ENCODE peak calls at places on chromosomes 5 and 9, in nine cellular contexts. P, I, N, R, F, X, B, D and J are unnamed samples.

GRCh38 chr9:93254061-93254481 is 70.1 kb downstream of the WNK2 start:
- DNase-seq in B (no peak), P (no peak), D (no peak), F (no peak), R (peak), I (no peak), N (no peak), X (no peak), J (no peak)

GRCh38 chr5:175920506-175920865 is 47.6 kb downstream of the THOC3 start:
- DNase-seq in F (no peak), D (no peak), R (no peak), I (no peak), N (no peak), B (no peak), X (no peak), P (no peak), J (no peak)

GRCh38 chr5:140023611-140024191 is 19.4 kb downstream of the NRG2 start:
- DNase-seq in N (no peak), R (no peak), P (no peak), F (no peak), I (no peak), X (no peak), D (no peak), B (no peak), J (no peak)

GRCh38 chr9:95857122-95857521 is 18.4 kb upstream of the ERCC6L2 start:
- DNase-seq in X (no peak), P (peak), N (peak), I (no peak), D (peak), F (no peak), B (peak), R (no peak), J (no peak)

GRCh38 chr5:35194636-35195471 is 35.4 kb downstream of the PRLR start:
- DNase-seq in P (no peak), X (no peak), I (peak), R (no peak), D (peak), N (peak), B (no peak), F (no peak), J (no peak)

GRCh38 chr5:131814990-131815389 is 18.2 kb upstream of the FNIP1 start:
- DNase-seq in D (peak), N (no peak), F (no peak), P (peak), I (no peak), B (peak), X (peak), R (no peak), J (no peak)

GRCh38 chr5:127870914-127871313 is 167.7 kb downstream of the CCDC192 start:
- DNase-seq in R (peak), N (peak), F (peak), P (no peak), I (no peak), X (no peak), B (peak), D (no peak), J (no peak)

GRCh38 chr9:109817146-109817845 is 37.3 kb downstream of the PALM2AKAP2 start:
- DNase-seq in R (no peak), X (no peak), D (no peak), F (no peak), N (no peak), B (peak), I (no peak), P (no peak), J (no peak)

GRCh38 chr5:149857499-149857898 is 87.1 kb downstream of the PDE6A start:
- DNase-seq in D (peak), R (peak), B (peak), X (no peak), I (no peak), N (no peak), P (no peak), F (peak), J (no peak)

GRCh38 chr5:32578362-32578761 is 7.0 kb upstream of the SUB1 start:
- DNase-seq in D (no peak), R (no peak), I (no peak), B (no peak), N (no peak), P (no peak), X (no peak), F (no peak), J (no peak)

GRCh38 chr5:85000671-85001070 is 616.0 kb upstream of the EDIL3 start:
- DNase-seq in B (no peak), I (no peak), N (no peak), P (no peak), F (no peak), R (no peak), X (no peak), D (no peak), J (no peak)

GRCh38 chr5:124057161-124057814 is 545.3 kb downstream of the CSNK1G3 start:
- DNase-seq in R (peak), I (peak), N (peak), X (no peak), D (peak), B (no peak), F (peak), P (peak), J (no peak)

GRCh38 chr5:72160299-72160698 is 53.0 kb downstream of the MAP1B start:
- DNase-seq in B (peak), N (no peak), R (no peak), I (no peak), D (no peak), F (no peak), X (no peak), P (no peak), J (no peak)

GRCh38 chr5:53994148-53994547 is 316.2 kb downstream of the ARL15 start:
- DNase-seq in B (peak), X (peak), R (no peak), P (no peak), D (no peak), I (no peak), N (no peak), F (no peak), J (no peak)

GRCh38 chr9:121638399-121638798 is 13.0 kb upstream of the DAB2IP start:
- DNase-seq in N (no peak), X (no peak), B (no peak), R (no peak), P (no peak), D (no peak), I (no peak), F (no peak), J (no peak)

GRCh38 chr9:9078301-9078700 is 1278.7 kb upstream of the DMAC1 start:
- DNase-seq in R (no peak), X (no peak), N (no peak), P (no peak), B (no peak), D (no peak), F (no peak), I (no peak), J (no peak)

GRCh38 chr9:2299156-2299842 is 284.2 kb downstream of the SMARCA2 start:
- DNase-seq in P (peak), R (no peak), I (no peak), F (no peak), N (no peak), B (no peak), D (peak), X (no peak), J (no peak)

GRCh38 chr5:122356868-122357267 is 44.8 kb downstream of the SNCAIP start:
- DNase-seq in X (no peak), R (no peak), D (no peak), B (no peak), F (no peak), P (no peak), I (no peak), N (no peak), J (no peak)

GRCh38 chr5:88518131-88519016 is 249.7 kb upstream of the TMEM161B start:
- DNase-seq in R (no peak), D (no peak), P (no peak), B (no peak), X (no peak), F (no peak), I (no peak), N (peak), J (no peak)

GRCh38 chr5:110807174-110807573 is 68.4 kb downstream of the SLC25A46 start:
- DNase-seq in P (no peak), N (no peak), R (peak), D (peak), I (no peak), X (no peak), F (no peak), B (peak), J (no peak)

GRCh38 chr9:93098236-93098946 is 2.4 kb downstream of the CARD19 start:
- DNase-seq in R (peak), I (no peak), N (peak), D (peak), B (peak), F (peak), P (peak), X (peak), J (peak)

GRCh38 chr9:21070171-21070571 is 7.6 kb downstream of the IFNB1 start:
- DNase-seq in F (peak), D (peak), I (no peak), P (peak), N (no peak), B (peak), R (peak), X (peak), J (no peak)

GRCh38 chr9:134570151-134570621 is 71.4 kb upstream of the COL5A1 start:
- DNase-seq in I (no peak), N (no peak), X (no peak), D (peak), F (no peak), P (no peak), R (peak), B (no peak), J (no peak)

GRCh38 chr5:17182494-17182893 is 34.9 kb upstream of the BASP1 start:
- DNase-seq in R (no peak), F (no peak), N (no peak), X (no peak), B (no peak), I (no peak), D (no peak), P (no peak), J (no peak)

GRCh38 chr9:14312721-14313377 is 1.1 kb downstream of the NFIB start:
- DNase-seq in R (peak), X (no peak), D (peak), N (no peak), B (no peak), F (peak), I (no peak), P (no peak), J (no peak)

GRCh38 chr5:74946471-74946870 is 80.3 kb upstream of the FAM169A start:
- DNase-seq in F (no peak), R (no peak), P (no peak), B (no peak), I (no peak), D (no peak), X (no peak), N (no peak), J (no peak)

GRCh38 chr5:173944512-173944911 is 44.5 kb upstream of the C5orf47 start:
- DNase-seq in R (no peak), I (no peak), D (no peak), F (no peak), P (no peak), X (no peak), B (no peak), N (no peak), J (no peak)

GRCh38 chr9:98037362-98037761 is 19.2 kb upstream of the NANS start:
- DNase-seq in F (peak), N (no peak), I (no peak), P (peak), X (no peak), R (no peak), B (peak), D (no peak), J (no peak)

GRCh38 chr5:62732677-62733121 is 154.1 kb downstream of the LRRC70 start:
- DNase-seq in I (no peak), X (no peak), R (no peak), N (no peak), F (no peak), D (peak), B (peak), P (no peak), J (no peak)

GRCh38 chr5:77586101-77586500 is 52.4 kb downstream of the OTP start:
- DNase-seq in I (no peak), N (no peak), R (no peak), B (no peak), X (no peak), F (no peak), P (no peak), D (no peak), J (no peak)

GRCh38 chr5:77590347-77590746 is 48.2 kb downstream of the OTP start:
- DNase-seq in X (no peak), F (no peak), I (no peak), D (no peak), N (peak), B (no peak), P (no peak), R (no peak), J (no peak)

DNA sequence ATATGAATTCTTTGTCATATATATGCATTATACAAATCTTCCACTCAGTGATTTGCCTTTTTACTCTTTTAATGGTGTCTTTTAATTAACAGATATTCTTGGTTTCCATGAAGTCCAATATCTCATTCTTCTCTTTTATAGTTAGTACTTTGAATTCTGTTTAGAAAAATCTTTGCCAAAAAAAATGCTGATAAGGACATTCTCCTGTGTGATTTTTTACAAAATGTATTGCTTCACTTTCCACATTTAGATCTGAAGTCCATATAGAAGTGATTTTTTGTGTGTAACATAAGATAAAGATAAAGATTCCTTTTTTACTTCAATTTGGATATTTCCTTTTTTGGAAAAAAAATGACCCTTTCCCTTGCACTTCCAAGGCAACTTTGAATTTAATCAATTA is 50.3 kb downstream of the OTP start:
- DNase-seq in X (no peak), I (no peak), D (no peak), P (no peak), F (no peak), N (no peak), R (no peak), B (no peak), J (no peak)
- TF ChIP-seq CTCF in X (no peak), I (no peak), D (no peak), P (no peak), F (no peak), N (no peak), R (no peak), B (no peak), J (no peak)

GRCh38 chr5:125411163-125412050 is 665.0 kb upstream of the ZNF608 start:
- DNase-seq in P (no peak), N (peak), F (no peak), X (no peak), I (peak), B (peak), R (peak), D (peak), J (no peak)
- H3K4me3 ChIP-seq in P (no peak), N (peak), F (peak), X (no peak), I (peak), B (peak), R (peak), D (no peak), J (no peak)

DNA sequence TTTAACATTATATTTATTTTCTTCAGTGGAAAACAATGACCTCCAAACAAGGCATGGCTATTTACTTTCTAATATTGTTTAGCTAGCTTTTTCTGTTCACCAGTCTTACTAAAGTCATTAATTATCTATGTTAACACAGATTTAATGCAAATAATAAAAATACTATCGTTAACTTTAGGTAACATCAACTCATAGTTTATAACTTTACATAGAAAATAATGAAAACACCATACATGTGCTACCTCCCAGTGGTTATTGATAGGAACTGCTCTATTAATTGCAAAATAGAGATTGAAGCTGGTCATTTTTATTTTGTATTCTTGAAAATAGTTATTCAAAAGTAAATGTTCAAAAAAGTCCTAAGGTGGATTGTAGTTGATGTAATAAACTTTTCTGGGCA is 78.3 kb upstream of the HCN1 start:
- DNase-seq in N (no peak), R (no peak), F (no peak), D (no peak), B (no peak), P (no peak), I (peak), X (no peak), J (no peak)
- TF ChIP-seq CTCF in N (peak), R (no peak), F (peak), D (peak), B (no peak), P (peak), I (peak), X (no peak), J (no peak)

GRCh38 chr5:81854915-81855314 is 104.0 kb upstream of the SSBP2 start:
- DNase-seq in I (no peak), P (no peak), F (no peak), B (no peak), N (no peak), D (no peak), X (no peak), R (no peak), J (no peak)

GRCh38 chr5:81851481-81852178 is 100.7 kb upstream of the SSBP2 start:
- DNase-seq in R (peak), I (peak), B (peak), D (peak), P (peak), N (peak), F (peak), X (peak), J (peak)

GRCh38 chr5:81854485-81854884 is 103.6 kb upstream of the SSBP2 start:
- DNase-seq in X (no peak), N (no peak), B (no peak), I (no peak), R (no peak), D (no peak), P (no peak), F (no peak), J (no peak)

GRCh38 chr5:81852277-81853004 is 101.5 kb upstream of the SSBP2 start:
- DNase-seq in B (no peak), N (peak), P (peak), F (peak), I (peak), X (no peak), D (peak), R (peak), J (peak)

GRCh38 chr5:81853005-81853357 is 102.1 kb upstream of the SSBP2 start:
- DNase-seq in F (no peak), P (no peak), B (no peak), I (peak), D (no peak), R (no peak), X (no peak), N (no peak), J (no peak)
- H3K4me3 ChIP-seq in F (peak), P (peak), B (no peak), I (peak), D (no peak), R (peak), X (no peak), N (no peak), J (peak)

DNA sequence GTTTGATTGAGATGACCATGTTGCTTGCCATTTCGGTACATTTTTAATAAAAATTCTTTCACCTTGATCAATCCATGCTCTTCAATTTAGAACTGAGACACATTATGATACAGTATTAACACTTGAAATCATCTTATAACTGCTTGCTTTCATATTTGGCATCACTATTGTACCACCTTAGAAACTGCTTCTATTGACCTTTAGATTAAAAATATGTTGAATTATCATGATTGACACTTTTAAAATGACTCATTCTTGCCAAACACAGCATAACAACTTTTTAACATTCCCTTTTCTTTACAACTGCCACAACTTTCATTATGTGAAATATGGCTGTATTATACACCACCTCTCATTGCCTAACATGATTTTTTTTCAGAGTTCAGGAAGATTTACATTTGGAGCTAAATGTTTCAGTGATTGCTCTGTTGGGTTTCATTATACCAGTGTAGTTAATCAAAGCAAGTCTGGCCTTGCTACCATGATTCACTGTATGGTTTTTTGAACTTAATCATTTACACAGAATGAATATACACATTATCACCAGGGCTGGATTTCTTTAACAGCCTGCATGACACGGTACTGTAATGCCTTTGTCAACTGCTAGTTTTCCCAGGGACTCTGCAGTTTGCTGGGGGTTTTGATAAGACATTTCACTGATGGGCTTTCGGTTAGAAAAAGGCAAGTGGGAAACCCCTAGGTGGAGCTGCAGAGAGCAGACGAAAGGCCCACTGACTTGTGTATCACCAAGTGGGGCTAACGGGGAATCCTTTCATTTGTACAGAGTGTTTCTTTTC is 93.6 kb upstream of the TLE4 start:
- DNase-seq in R (no peak), N (peak), P (no peak), I (peak), B (peak), F (no peak), D (peak), X (no peak), J (peak)
- TF ChIP-seq CTCF in R (no peak), N (peak), P (no peak), I (peak), B (peak), F (peak), D (peak), X (peak), J (peak)

GRCh38 chr9:6334305-6334704 is 6.1 kb downstream of the TPD52L3 start:
- DNase-seq in P (no peak), X (no peak), R (no peak), D (no peak), F (no peak), N (no peak), I (no peak), B (no peak), J (no peak)

GRCh38 chr9:6328103-6328502 is at the start of gene TPD52L3:
- DNase-seq in D (no peak), N (no peak), R (no peak), F (no peak), I (no peak), X (no peak), P (no peak), B (no peak), J (no peak)

GRCh38 chr9:6330958-6331634 is 2.9 kb downstream of the TPD52L3 start:
- DNase-seq in R (no peak), X (no peak), N (no peak), B (peak), F (no peak), P (no peak), D (no peak), I (no peak), J (no peak)
- H3K4me3 ChIP-seq in R (no peak), X (no peak), N (no peak), B (no peak), F (no peak), P (no peak), D (no peak), I (no peak), J (no peak)

DNA sequence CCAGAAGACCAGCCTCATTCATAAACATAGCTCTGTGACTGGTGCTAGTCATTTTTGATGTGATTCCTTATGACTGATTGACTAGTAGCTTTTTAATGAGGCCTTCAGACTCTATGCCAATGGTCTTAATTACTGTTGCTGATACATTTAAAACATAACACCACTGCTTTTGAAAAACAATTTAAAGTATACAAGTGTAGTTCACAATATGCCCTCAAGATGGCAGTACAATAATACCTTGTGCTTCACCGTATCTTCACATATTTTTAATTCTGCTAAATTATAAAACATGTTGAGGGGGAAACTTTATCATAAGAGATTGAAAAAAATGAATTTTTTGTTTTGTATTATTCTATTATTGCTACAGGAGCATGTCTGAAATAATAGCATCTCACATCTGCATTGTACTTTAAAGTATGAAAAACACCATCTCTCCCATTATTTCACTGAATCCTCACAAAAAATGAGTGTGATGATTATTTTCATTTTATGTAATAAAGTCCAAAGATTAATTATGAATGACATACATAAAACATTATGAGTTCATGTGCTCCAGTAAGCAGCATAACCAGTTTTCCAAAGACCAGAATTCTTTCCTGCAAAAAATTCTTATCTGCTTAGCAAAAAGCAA is 55.1 kb upstream of the SHISAL2B start:
- DNase-seq in B (peak), F (no peak), P (no peak), D (peak), N (peak), I (peak), X (no peak), R (no peak), J (no peak)
- TF ChIP-seq CTCF in B (peak), F (peak), P (peak), D (peak), N (peak), I (peak), X (peak), R (peak), J (peak)

GRCh38 chr5:1349246-1349645 is 4.3 kb upstream of the CLPTM1L start:
- DNase-seq in I (no peak), N (no peak), X (no peak), R (no peak), B (no peak), D (no peak), P (no peak), F (no peak), J (no peak)
- H3K4me3 ChIP-seq in I (no peak), N (no peak), X (no peak), R (no peak), B (no peak), D (no peak), P (no peak), F (no peak), J (no peak)

GRCh38 chr9:76459691-76460635 is 981 bp downstream of the GCNT1 start:
- DNase-seq in N (no peak), D (peak), B (peak), F (peak), X (no peak), P (peak), R (no peak), I (peak), J (peak)
- TF ChIP-seq CTCF in N (no peak), D (peak), B (peak), F (no peak), X (peak), P (peak), R (peak), I (peak), J (no peak)